ENCODE peak calls at places on chromosomes 6 and 20, in six cellular contexts. R is C1 segment of cervical spinal cord, Z is cardiac fibroblast, V is SK-MEL-5, B is NCI-H748 treated with DMSO at 0.1 percent for 48 hours, E is midbrain. P is an unnamed sample.

GRCh38 chr6:47097092-47097945 is 55.2 kb upstream of the ADGRF1 start:
- DNase-seq in R (peak), E (peak), Z (peak), B (peak), V (peak), P (peak)

GRCh38 chr6:170086639-170087420 is 204.0 kb downstream of the DLL1 start:
- DNase-seq in V (no peak), B (no peak), R (no peak), Z (no peak), E (no peak), P (no peak)

GRCh38 chr20:17808357-17808756 is 108.6 kb downstream of the BANF2 start:
- DNase-seq in B (no peak), E (no peak), Z (peak), R (no peak), V (no peak), P (no peak)

GRCh38 chr6:157029980-157030690 is 253.0 kb downstream of the ARID1B start:
- DNase-seq in R (no peak), E (no peak), Z (no peak), B (no peak), V (no peak), P (no peak)

GRCh38 chr6:21586760-21587181 is 6.8 kb upstream of the SOX4 start:
- DNase-seq in E (no peak), R (no peak), V (no peak), Z (no peak), B (no peak), P (no peak)

GRCh38 chr6:42269974-42270510 is 52.4 kb upstream of the MRPS10 start:
- DNase-seq in Z (no peak), V (no peak), R (no peak), B (no peak), E (no peak), P (no peak)

GRCh38 chr6:48141975-48142374 is 31.0 kb upstream of the PTCHD4 start:
- DNase-seq in Z (no peak), E (no peak), V (no peak), B (no peak), R (no peak), P (no peak)

GRCh38 chr6:14147891-14148290 is 30.3 kb downstream of the CD83 start:
- DNase-seq in R (no peak), Z (no peak), B (no peak), E (no peak), V (no peak), P (no peak)

GRCh38 chr6:167668019-167668753 is 158.5 kb upstream of the AFDN start:
- DNase-seq in Z (no peak), B (no peak), E (no peak), V (no peak), R (no peak), P (no peak)

GRCh38 chr6:132919028-132919427 is 104.7 kb downstream of the RPS12 start:
- DNase-seq in B (no peak), R (no peak), Z (no peak), V (no peak), E (no peak), P (no peak)

GRCh38 chr6:142929751-142930358 is 15.1 kb downstream of the HIVEP2 start:
- DNase-seq in E (no peak), B (no peak), R (no peak), V (no peak), Z (peak), P (no peak)

GRCh38 chr20:9298906-9299305 is 215.5 kb upstream of the LAMP5 start:
- DNase-seq in R (no peak), E (no peak), V (peak), B (no peak), Z (no peak), P (no peak)

GRCh38 chr6:125529061-125529460 is 220.4 kb upstream of the HEY2 start:
- DNase-seq in B (no peak), R (no peak), V (no peak), Z (no peak), E (no peak), P (no peak)

GRCh38 chr6:108526739-108527174 is 34.0 kb upstream of the FOXO3 start:
- DNase-seq in B (peak), Z (peak), E (peak), R (no peak), V (peak), P (peak)